ENCODE peak calls at places on chromosome 2, in eight cellular contexts. One of them, this sample, is unnamed.

GRCh38 chr2:233643128-233643527 is 6.9 kb downstream of the UGT1A10 start:
- DNase-seq in body of pancreas: no peak
- DNase-seq in nephron progenitor cell: no peak
- DNase-seq in kidney: no peak
- DNase-seq in osteoblast: peak
- DNase-seq in tibial artery: no peak
- DNase-seq in Calu3: peak
- DNase-seq in heart left ventricle: no peak
- DNase-seq in this sample: no peak

GRCh38 chr2:46144133-46144800 is 152.9 kb upstream of the EPAS1 start:
- DNase-seq in body of pancreas: no peak
- DNase-seq in nephron progenitor cell: no peak
- DNase-seq in kidney: no peak
- DNase-seq in osteoblast: no peak
- DNase-seq in tibial artery: no peak
- DNase-seq in Calu3: no peak
- DNase-seq in heart left ventricle: no peak
- DNase-seq in this sample: no peak

GRCh38 chr2:112923237-112923966 is 12.4 kb downstream of the IL37 start:
- DNase-seq in body of pancreas: no peak
- DNase-seq in nephron progenitor cell: no peak
- DNase-seq in kidney: no peak
- DNase-seq in osteoblast: no peak
- DNase-seq in tibial artery: no peak
- DNase-seq in Calu3: no peak
- DNase-seq in heart left ventricle: no peak
- DNase-seq in this sample: no peak

GRCh38 chr2:207995887-207996286 is 29.4 kb downstream of the PLEKHM3 start:
- DNase-seq in body of pancreas: no peak
- DNase-seq in nephron progenitor cell: no peak
- DNase-seq in kidney: no peak
- DNase-seq in osteoblast: no peak
- DNase-seq in tibial artery: no peak
- DNase-seq in Calu3: no peak
- DNase-seq in heart left ventricle: no peak
- DNase-seq in this sample: no peak

GRCh38 chr2:37619957-37620295 is 51.5 kb downstream of the CDC42EP3 start:
- DNase-seq in body of pancreas: no peak
- DNase-seq in nephron progenitor cell: no peak
- DNase-seq in kidney: no peak
- DNase-seq in osteoblast: no peak
- DNase-seq in tibial artery: no peak
- DNase-seq in Calu3: no peak
- DNase-seq in heart left ventricle: no peak
- DNase-seq in this sample: no peak

GRCh38 chr2:216101109-216101508 is 8.0 kb upstream of the XRCC5 start:
- DNase-seq in body of pancreas: no peak
- DNase-seq in nephron progenitor cell: no peak
- DNase-seq in kidney: no peak
- DNase-seq in osteoblast: no peak
- DNase-seq in tibial artery: no peak
- DNase-seq in Calu3: no peak
- DNase-seq in heart left ventricle: no peak
- DNase-seq in this sample: no peak

GRCh38 chr2:18356676-18357075 is 203.8 kb downstream of the RDH14 start:
- DNase-seq in body of pancreas: no peak
- DNase-seq in nephron progenitor cell: no peak
- DNase-seq in kidney: no peak
- DNase-seq in osteoblast: no peak
- DNase-seq in tibial artery: no peak
- DNase-seq in Calu3: no peak
- DNase-seq in heart left ventricle: no peak
- DNase-seq in this sample: no peak

GRCh38 chr2:48531141-48531648 is 1.2 kb downstream of the STON1 start:
- DNase-seq in body of pancreas: no peak
- DNase-seq in nephron progenitor cell: peak
- DNase-seq in kidney: no peak
- DNase-seq in osteoblast: peak
- DNase-seq in tibial artery: no peak
- DNase-seq in Calu3: no peak
- DNase-seq in heart left ventricle: no peak
- DNase-seq in this sample: no peak

GRCh38 chr2:28801726-28802125 is 8.9 kb upstream of the SPDYA start:
- DNase-seq in body of pancreas: no peak
- DNase-seq in nephron progenitor cell: no peak
- DNase-seq in kidney: no peak
- DNase-seq in osteoblast: no peak
- DNase-seq in tibial artery: no peak
- DNase-seq in Calu3: no peak
- DNase-seq in heart left ventricle: no peak
- DNase-seq in this sample: no peak

GRCh38 chr2:66805136-66805535 is 370.2 kb downstream of the MEIS1 start:
- DNase-seq in body of pancreas: no peak
- DNase-seq in nephron progenitor cell: no peak
- DNase-seq in kidney: no peak
- DNase-seq in osteoblast: no peak
- DNase-seq in tibial artery: no peak
- DNase-seq in Calu3: no peak
- DNase-seq in heart left ventricle: no peak
- DNase-seq in this sample: no peak

GRCh38 chr2:204545861-204546773 is 842 bp downstream of the PARD3B start:
- DNase-seq in body of pancreas: peak
- DNase-seq in nephron progenitor cell: peak
- DNase-seq in kidney: peak
- DNase-seq in osteoblast: peak
- DNase-seq in tibial artery: no peak
- DNase-seq in Calu3: peak
- DNase-seq in heart left ventricle: peak
- DNase-seq in this sample: peak

GRCh38 chr2:104443137-104443536 is 410.8 kb upstream of the POU3F3 start:
- DNase-seq in body of pancreas: no peak
- DNase-seq in nephron progenitor cell: no peak
- DNase-seq in kidney: no peak
- DNase-seq in osteoblast: no peak
- DNase-seq in tibial artery: no peak
- DNase-seq in Calu3: no peak
- DNase-seq in heart left ventricle: no peak
- DNase-seq in this sample: no peak

DNA sequence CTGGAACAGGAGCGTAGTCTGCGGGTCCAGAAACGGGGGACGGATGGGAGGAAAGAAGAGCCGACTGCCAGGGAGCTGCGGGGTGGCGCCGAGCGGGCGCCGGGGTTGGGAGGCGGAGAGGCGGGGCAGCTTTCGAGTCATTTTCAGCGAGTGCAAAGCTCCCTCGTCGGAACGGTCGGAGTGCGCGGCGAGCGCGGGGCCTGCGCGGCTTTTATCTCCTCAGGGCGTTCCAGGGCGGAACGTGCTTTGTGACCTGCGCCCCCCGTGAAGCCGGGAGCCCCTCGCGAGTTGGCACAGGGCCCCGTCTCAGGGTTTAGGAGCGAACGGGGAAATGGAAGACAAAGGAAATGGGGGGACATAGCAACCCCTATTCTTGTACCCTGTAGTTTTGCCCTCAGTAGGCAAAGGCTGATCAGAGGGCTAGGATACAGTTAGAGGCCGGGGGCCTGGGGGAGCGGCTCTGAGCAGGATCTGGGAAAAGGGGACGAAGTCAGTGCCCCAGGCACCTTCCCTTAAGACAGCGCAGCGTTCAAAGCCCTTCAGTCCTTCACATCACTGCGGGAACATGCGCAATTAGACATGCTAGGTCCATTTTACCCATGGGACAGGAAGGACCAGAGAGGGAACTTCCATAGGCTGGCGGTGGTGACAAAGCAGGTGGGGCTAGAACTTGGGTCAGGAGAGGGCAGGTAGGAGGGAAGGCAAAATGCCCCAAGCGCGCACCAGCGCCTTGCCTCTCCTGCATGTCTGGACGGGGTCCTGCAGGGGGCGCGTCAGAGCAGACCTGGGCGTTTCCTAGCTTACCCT is 60.1 kb upstream of the IL1RL1 start:
- DNase-seq in body of pancreas: peak
- DNase-seq in nephron progenitor cell: peak
- DNase-seq in kidney: peak
- DNase-seq in osteoblast: peak
- DNase-seq in tibial artery: no peak
- DNase-seq in Calu3: peak
- DNase-seq in heart left ventricle: peak
- DNase-seq in this sample: no peak
- TF ChIP-seq CTCF in body of pancreas: peak
- TF ChIP-seq CTCF in nephron progenitor cell: peak
- TF ChIP-seq CTCF in kidney: peak
- TF ChIP-seq CTCF in osteoblast: peak
- TF ChIP-seq CTCF in tibial artery: peak
- TF ChIP-seq CTCF in Calu3: peak
- TF ChIP-seq CTCF in heart left ventricle: peak
- TF ChIP-seq CTCF in this sample: peak

GRCh38 chr2:170375192-170375591 is 197.2 kb downstream of the MYO3B start:
- DNase-seq in body of pancreas: no peak
- DNase-seq in nephron progenitor cell: no peak
- DNase-seq in kidney: no peak
- DNase-seq in osteoblast: no peak
- DNase-seq in tibial artery: no peak
- DNase-seq in Calu3: no peak
- DNase-seq in heart left ventricle: no peak
- DNase-seq in this sample: no peak

GRCh38 chr2:170381678-170382077 is 203.7 kb downstream of the MYO3B start:
- DNase-seq in body of pancreas: no peak
- DNase-seq in nephron progenitor cell: no peak
- DNase-seq in kidney: no peak
- DNase-seq in osteoblast: no peak
- DNase-seq in tibial artery: no peak
- DNase-seq in Calu3: no peak
- DNase-seq in heart left ventricle: no peak
- DNase-seq in this sample: no peak

GRCh38 chr2:170380267-170380666 is 202.3 kb downstream of the MYO3B start:
- DNase-seq in body of pancreas: no peak
- DNase-seq in nephron progenitor cell: no peak
- DNase-seq in kidney: no peak
- DNase-seq in osteoblast: no peak
- DNase-seq in tibial artery: no peak
- DNase-seq in Calu3: no peak
- DNase-seq in heart left ventricle: no peak
- DNase-seq in this sample: no peak

DNA sequence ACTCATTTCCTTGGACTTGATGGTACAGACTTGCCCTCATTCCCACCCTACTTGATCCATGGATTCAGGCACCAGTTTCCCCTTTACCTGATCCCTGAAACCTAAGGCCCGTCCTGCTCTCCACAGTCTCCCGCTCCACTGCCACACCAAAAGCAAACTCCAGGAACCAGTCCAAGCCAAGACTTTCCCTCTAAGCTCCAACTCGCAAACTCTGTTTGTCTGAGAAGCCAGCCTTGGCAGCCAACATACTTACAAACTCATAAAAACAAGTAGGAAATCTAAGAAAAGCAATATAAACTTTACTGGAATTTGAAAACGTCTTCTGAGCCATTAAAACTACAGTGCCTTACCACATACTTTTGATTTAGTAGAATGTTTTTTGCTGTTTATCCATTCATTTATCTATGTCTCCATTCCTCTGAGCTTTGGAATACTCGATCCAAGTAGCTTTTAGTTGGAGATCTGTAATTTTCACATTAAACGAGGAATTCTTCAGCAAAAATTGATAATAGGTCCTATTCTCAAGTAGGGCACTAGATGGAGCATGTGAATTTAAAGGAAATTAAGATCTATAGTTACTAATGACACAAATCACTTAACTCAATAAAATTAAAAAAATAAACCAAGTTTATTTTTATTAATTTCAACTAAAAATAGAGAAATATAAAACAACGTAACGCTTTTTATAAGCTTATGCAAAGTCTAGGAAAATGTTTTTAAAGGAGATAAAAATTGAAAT is 199.7 kb downstream of the MYO3B start:
- DNase-seq in body of pancreas: no peak
- DNase-seq in nephron progenitor cell: no peak
- DNase-seq in kidney: no peak
- DNase-seq in osteoblast: no peak
- DNase-seq in tibial artery: no peak
- DNase-seq in Calu3: no peak
- DNase-seq in heart left ventricle: no peak
- DNase-seq in this sample: no peak
- TF ChIP-seq CTCF in body of pancreas: no peak
- TF ChIP-seq CTCF in nephron progenitor cell: no peak
- TF ChIP-seq CTCF in kidney: no peak
- TF ChIP-seq CTCF in osteoblast: peak
- TF ChIP-seq CTCF in tibial artery: peak
- TF ChIP-seq CTCF in Calu3: no peak
- TF ChIP-seq CTCF in heart left ventricle: no peak
- TF ChIP-seq CTCF in this sample: peak

DNA sequence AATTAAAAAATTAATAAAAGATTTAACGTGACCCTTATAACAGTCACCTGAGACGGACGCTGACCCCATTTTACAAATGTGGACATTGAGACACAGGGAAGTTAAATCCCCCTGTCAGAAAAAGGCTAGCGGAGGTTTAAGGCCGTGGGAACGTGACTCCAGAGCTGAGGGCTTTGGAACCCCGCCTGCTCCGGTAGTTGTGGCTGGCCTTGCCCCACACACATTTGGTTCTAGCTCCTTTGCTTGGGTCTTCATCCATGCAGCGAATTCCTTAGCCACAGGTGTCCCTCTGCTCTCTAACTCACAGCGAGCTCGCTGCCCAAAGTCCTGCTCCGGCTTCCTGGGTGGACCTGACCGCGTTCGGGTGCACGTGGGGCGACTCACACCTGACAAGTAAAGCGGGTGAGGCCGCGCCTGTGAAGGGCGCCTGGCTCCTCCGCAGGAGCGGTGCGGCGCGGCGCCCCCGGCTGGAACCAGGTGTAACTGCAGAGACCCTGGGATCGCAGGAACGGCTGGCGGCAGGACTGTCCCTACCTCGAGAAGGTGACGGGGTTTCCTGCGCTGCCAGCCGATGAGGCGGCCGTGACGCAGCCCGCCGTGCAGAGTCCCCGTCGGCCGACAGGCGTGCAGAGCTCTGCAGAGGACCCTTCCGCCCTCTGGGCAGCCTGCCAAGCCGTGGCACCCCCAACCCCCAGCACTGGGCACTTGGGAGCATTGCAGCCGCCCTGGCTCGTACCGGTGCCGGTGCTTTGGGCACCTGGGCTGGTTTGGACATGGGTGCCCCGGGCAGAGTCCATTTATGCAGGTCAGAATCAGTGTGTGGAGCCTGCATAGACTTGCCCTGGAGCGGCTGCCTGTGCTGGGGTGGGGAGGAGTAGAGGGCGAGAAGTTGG is 2.4 kb upstream of the PROC start:
- DNase-seq in body of pancreas: peak
- DNase-seq in nephron progenitor cell: peak
- DNase-seq in kidney: peak
- DNase-seq in osteoblast: peak
- DNase-seq in tibial artery: peak
- DNase-seq in Calu3: peak
- DNase-seq in heart left ventricle: peak
- DNase-seq in this sample: peak
- TF ChIP-seq CTCF in body of pancreas: peak
- TF ChIP-seq CTCF in nephron progenitor cell: peak
- TF ChIP-seq CTCF in kidney: peak
- TF ChIP-seq CTCF in osteoblast: peak
- TF ChIP-seq CTCF in tibial artery: peak
- TF ChIP-seq CTCF in Calu3: peak
- TF ChIP-seq CTCF in heart left ventricle: peak
- TF ChIP-seq CTCF in this sample: peak

GRCh38 chr2:32627441-32627900 is 379 bp upstream of the TTC27 start:
- DNase-seq in body of pancreas: peak
- DNase-seq in nephron progenitor cell: peak
- DNase-seq in kidney: peak
- DNase-seq in osteoblast: peak
- DNase-seq in tibial artery: peak
- DNase-seq in Calu3: no peak
- DNase-seq in heart left ventricle: peak
- DNase-seq in this sample: no peak
- TF ChIP-seq CTCF in body of pancreas: peak
- TF ChIP-seq CTCF in nephron progenitor cell: no peak
- TF ChIP-seq CTCF in kidney: peak
- TF ChIP-seq CTCF in osteoblast: peak
- TF ChIP-seq CTCF in tibial artery: peak
- TF ChIP-seq CTCF in Calu3: no peak
- TF ChIP-seq CTCF in heart left ventricle: no peak
- TF ChIP-seq CTCF in this sample: peak